ENCODE peak calls at places on chromosomes 12 and 14, in eight cellular contexts. A is transverse colon, J is SK-N-SH, F is A549, D is stomach, O is K562, I is H1, K is HepG2. S is an unnamed sample.

GRCh38 chr14:89138846-89139245 is 278.2 kb downstream of the FOXN3 start:
- DNase-seq in A (no peak), J (no peak), F (no peak), D (no peak), O (no peak), I (no peak), K (no peak), S (no peak)

GRCh38 chr12:12025799-12026386 is 44.8 kb upstream of the BCL2L14 start:
- DNase-seq in A (peak; percentile 23), J (no peak), F (no peak), D (no peak), O (no peak), I (no peak), K (no peak), S (no peak)

GRCh38 chr14:20194101-20194500 is 3.4 kb downstream of the OR11G2 start:
- DNase-seq in A (no peak), J (no peak), F (no peak), D (no peak), O (no peak), I (no peak), K (no peak), S (no peak)

GRCh38 chr14:29042546-29042945 is 276.0 kb downstream of the FOXG1 start:
- DNase-seq in A (no peak), J (no peak), F (no peak), D (no peak), O (no peak), I (no peak), K (no peak), S (no peak)

GRCh38 chr12:133129368-133130037 is 571 bp downstream of the ZNF891 start:
- DNase-seq in A (no peak), J (no peak), F (no peak), D (no peak), O (no peak), I (no peak), K (peak; percentile 2), S (no peak)

GRCh38 chr12:127594351-127594970 is 672.5 kb upstream of the TMEM132C start:
- DNase-seq in A (no peak), J (no peak), F (no peak), D (no peak), O (no peak), I (peak; percentile 38), K (no peak), S (no peak)

GRCh38 chr12:50564240-50564947 is 59.6 kb downstream of the DIP2B start:
- DNase-seq in A (no peak), J (no peak), F (no peak), D (no peak), O (no peak), I (no peak), K (no peak), S (no peak)

GRCh38 chr14:51539571-51540037 is 112.1 kb upstream of the FRMD6 start:
- DNase-seq in A (no peak), J (no peak), F (peak; percentile 29), D (no peak), O (no peak), I (peak; percentile 51), K (no peak), S (no peak)

GRCh38 chr12:70971395-70971794 is 50.9 kb upstream of the PTPRR start:
- DNase-seq in A (no peak), J (no peak), F (no peak), D (no peak), O (no peak), I (no peak), K (no peak), S (no peak)

GRCh38 chr12:13075114-13075471 is 28.4 kb downstream of the GSG1 start:
- DNase-seq in A (no peak), J (no peak), F (no peak), D (no peak), O (no peak), I (no peak), K (no peak), S (no peak)

GRCh38 chr12:116247377-116247776 is 30.1 kb downstream of the MED13L start:
- DNase-seq in A (no peak), J (no peak), F (no peak), D (no peak), O (no peak), I (no peak), K (no peak), S (no peak)

GRCh38 chr14:92456215-92457017 is 57.2 kb upstream of the RIN3 start:
- DNase-seq in A (peak; percentile 35), J (peak; percentile 55), F (peak; percentile 53), D (peak; percentile 31), O (peak; percentile 44), I (peak; percentile 51), K (peak; percentile 59), S (no peak)

GRCh38 chr12:40522837-40523236 is 169.4 kb upstream of the CNTN1 start:
- DNase-seq in A (no peak), J (no peak), F (no peak), D (no peak), O (no peak), I (no peak), K (no peak), S (no peak)

GRCh38 chr12:51976376-51977160 is 25.1 kb downstream of the ACVR1B start:
- DNase-seq in A (no peak), J (no peak), F (peak; percentile 52), D (no peak), O (no peak), I (no peak), K (peak; percentile 92), S (no peak)

GRCh38 chr12:126784328-126784921 is 1482.5 kb upstream of the TMEM132C start:
- DNase-seq in A (peak; percentile 30), J (peak; percentile 32), F (peak; percentile 8), D (peak; percentile 39), O (peak; percentile 39), I (peak; percentile 58), K (peak; percentile 2), S (no peak)

GRCh38 chr12:125091401-125091800 is 26.2 kb downstream of the AACS start:
- DNase-seq in A (no peak), J (no peak), F (no peak), D (no peak), O (no peak), I (no peak), K (no peak), S (no peak)

GRCh38 chr12:125092872-125093680 is 27.8 kb downstream of the AACS start:
- DNase-seq in A (peak; percentile 62), J (no peak), F (no peak), D (peak; percentile 60), O (peak; percentile 39), I (no peak), K (peak; percentile 92), S (no peak)

GRCh38 chr12:125093681-125094025 is 28.4 kb downstream of the AACS start:
- DNase-seq in A (no peak), J (no peak), F (no peak), D (no peak), O (no peak), I (no peak), K (no peak), S (no peak)

GRCh38 chr12:125090437-125090836 is 25.2 kb downstream of the AACS start:
- DNase-seq in A (no peak), J (no peak), F (no peak), D (no peak), O (no peak), I (no peak), K (no peak), S (no peak)

GRCh38 chr12:125092108-125092871 is 27.1 kb downstream of the AACS start:
- DNase-seq in A (no peak), J (no peak), F (no peak), D (no peak), O (no peak), I (no peak), K (no peak), S (no peak)
- TF ChIP-seq EP300 in A (no peak), J (no peak), F (no peak), D (no peak), O (no peak), I (no peak), K (no peak), S (no peak)

GRCh38 chr14:106691601-106692291 is 1165.4 kb downstream of the TMEM121 start:
- DNase-seq in A (peak; percentile 47), J (peak; percentile 23), F (no peak), D (peak; percentile 28), O (peak; percentile 20), I (no peak), K (peak; percentile 8), S (peak; percentile 36)
- TF ChIP-seq CTCF in A (peak; percentile 16), J (peak; percentile 41), F (no peak), D (no peak), O (peak; percentile 98), I (peak; percentile 39), K (peak; percentile 14), S (no peak)

GRCh38 chr14:41873379-41874034 is 266.8 kb downstream of the LRFN5 start:
- DNase-seq in A (no peak), J (no peak), F (no peak), D (no peak), O (no peak), I (no peak), K (no peak), S (no peak)
- H3K4me1 ChIP-seq in A (no peaks in the 10 kb centered on the region), J (peaks cover 5% of the 10 kb centered on the region), F (no peaks in the 10 kb centered on the region), D (no peaks in the 10 kb centered on the region), O (no peaks in the 10 kb centered on the region), I (no peaks in the 10 kb centered on the region), K (no peaks in the 10 kb centered on the region), S (no peaks in the 10 kb centered on the region)

GRCh38 chr12:131621701-131622421 is 89.0 kb upstream of the SFSWAP start:
- DNase-seq in A (no peak), J (peak; percentile 52), F (no peak), D (no peak), O (no peak), I (no peak), K (no peak), S (no peak)

GRCh38 chr12:131619736-131620506 is 91.0 kb upstream of the SFSWAP start:
- DNase-seq in A (no peak), J (no peak), F (no peak), D (no peak), O (no peak), I (no peak), K (no peak), S (no peak)

GRCh38 chr12:131622422-131622955 is 88.4 kb upstream of the SFSWAP start:
- DNase-seq in A (no peak), J (no peak), F (no peak), D (no peak), O (no peak), I (no peak), K (no peak), S (no peak)

GRCh38 chr12:131620520-131620919 is 90.4 kb upstream of the SFSWAP start:
- DNase-seq in A (no peak), J (peak; percentile 58), F (no peak), D (no peak), O (peak; percentile 61), I (no peak), K (no peak), S (no peak)

DNA sequence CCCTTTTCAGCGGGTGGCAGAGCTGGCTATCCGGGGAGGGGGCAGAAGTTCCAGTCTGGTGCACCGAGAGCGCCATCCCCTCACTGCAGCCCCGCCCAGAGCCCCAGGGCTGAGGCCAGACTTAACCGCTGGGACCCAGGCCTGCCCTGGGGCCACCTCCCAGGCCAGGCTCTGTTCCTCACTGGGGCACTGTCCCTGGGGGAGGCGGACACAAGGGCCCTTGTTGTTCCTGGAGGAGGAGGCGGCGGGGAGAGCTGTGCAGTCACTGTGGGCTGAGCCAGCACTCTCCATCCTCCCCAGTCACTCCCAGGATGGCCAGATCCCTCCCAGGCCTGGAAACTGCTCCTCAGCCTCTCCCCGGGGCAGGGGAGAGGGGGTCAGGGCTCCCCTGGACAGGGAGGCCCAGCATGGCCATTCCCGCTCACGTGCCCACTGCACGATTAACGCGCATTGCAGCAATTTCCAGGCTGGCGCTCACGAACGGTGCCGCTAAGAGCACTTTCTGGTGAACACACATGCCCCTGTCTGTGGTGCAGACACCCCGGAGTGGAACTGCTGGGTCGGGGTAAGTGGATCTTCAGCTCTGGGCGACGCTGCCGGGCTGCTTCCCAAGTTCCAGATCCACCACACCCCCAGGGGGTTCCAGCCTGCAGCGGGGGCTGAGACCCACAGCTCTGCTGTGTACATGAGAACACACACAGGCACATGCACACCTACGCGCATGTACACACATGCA is 89.8 kb upstream of the SFSWAP start:
- DNase-seq in A (no peak), J (no peak), F (no peak), D (no peak), O (no peak), I (no peak), K (no peak), S (no peak)
- TF ChIP-seq EP300 in A (no peak), J (no peak), F (no peak), D (no peak), O (no peak), I (no peak), K (no peak), S (no peak)

S was measured in ovary.